ENCODE peak calls at places on chromosomes 12 and 14, in eight cellular contexts. M is breast epithelium, F is lower leg skin, P is H54, J is tibial nerve, H is esophagus squamous epithelium, Y is transverse colon, G is uterus. L is an unnamed sample.

GRCh38 chr12:1796515-1797010 is 23.8 kb upstream of the LRTM2 start:
- DNase-seq in M (no peak), G (peak), F (peak), Y (peak), H (no peak), J (no peak), P (no peak), L (peak)

GRCh38 chr12:45729233-45730115 is at the start of gene ARID2:
- DNase-seq in P (peak), G (peak), H (peak), M (peak), J (peak), Y (peak), F (peak), L (peak)

GRCh38 chr14:73610692-73611091 is 1.6 kb upstream of the ACOT6 start:
- DNase-seq in G (no peak), H (no peak), Y (no peak), M (no peak), J (no peak), P (no peak), F (no peak), L (no peak)

GRCh38 chr12:44285321-44285720 is 449.4 kb downstream of the TMEM117 start:
- DNase-seq in F (no peak), H (no peak), G (no peak), J (no peak), P (no peak), M (no peak), Y (no peak), L (no peak)

GRCh38 chr14:55500219-55500701 is 59.8 kb upstream of the TBPL2 start:
- DNase-seq in M (no peak), F (no peak), P (no peak), Y (peak), H (no peak), G (no peak), J (no peak), L (no peak)

GRCh38 chr14:52926994-52927393 is 23.9 kb downstream of the FERMT2 start:
- DNase-seq in Y (no peak), H (no peak), F (no peak), G (no peak), J (no peak), M (no peak), P (no peak), L (no peak)

GRCh38 chr12:18805516-18806248 is 67.8 kb downstream of the CAPZA3 start:
- DNase-seq in F (no peak), Y (no peak), H (no peak), M (no peak), J (no peak), G (no peak), P (no peak), L (no peak)

GRCh38 chr12:47712171-47712570 is 6.3 kb upstream of the RPAP3 start:
- DNase-seq in Y (no peak), M (no peak), G (no peak), P (no peak), J (no peak), H (no peak), F (no peak), L (no peak)

GRCh38 chr14:22668863-22669262 is 24.7 kb upstream of the OR6J1 start:
- DNase-seq in H (no peak), J (no peak), F (no peak), Y (no peak), P (no peak), M (no peak), G (no peak), L (no peak)

GRCh38 chr12:124605150-124605549 is 37.7 kb upstream of the NCOR2 start:
- DNase-seq in H (no peak), J (no peak), Y (no peak), G (no peak), F (no peak), P (no peak), M (no peak), L (no peak)

GRCh38 chr14:33894339-33894738 is 56.5 kb downstream of the EGLN3 start:
- DNase-seq in Y (no peak), J (no peak), G (no peak), M (no peak), F (no peak), H (no peak), P (no peak), L (no peak)

GRCh38 chr12:81440001-81440400 is 319.1 kb downstream of the PPFIA2 start:
- DNase-seq in Y (no peak), J (no peak), G (no peak), M (no peak), F (no peak), H (no peak), P (no peak), L (no peak)

GRCh38 chr14:39547845-39548244 is 115.6 kb upstream of the FBXO33 start:
- DNase-seq in M (no peak), P (no peak), H (no peak), F (no peak), G (no peak), Y (no peak), J (no peak), L (no peak)

GRCh38 chr12:102631274-102631673 is 150.9 kb upstream of the IGF1 start:
- DNase-seq in H (no peak), M (no peak), Y (no peak), P (peak), G (no peak), F (no peak), J (no peak), L (no peak)

GRCh38 chr14:88919502-88919901 is 95.1 kb downstream of the TTC8 start:
- DNase-seq in F (peak), P (no peak), M (no peak), J (no peak), H (no peak), G (no peak), Y (peak), L (no peak)

GRCh38 chr14:105884808-105885281 is 358.5 kb downstream of the TMEM121 start:
- DNase-seq in P (no peak), J (no peak), F (peak), H (no peak), Y (no peak), M (no peak), G (peak), L (no peak)

DNA sequence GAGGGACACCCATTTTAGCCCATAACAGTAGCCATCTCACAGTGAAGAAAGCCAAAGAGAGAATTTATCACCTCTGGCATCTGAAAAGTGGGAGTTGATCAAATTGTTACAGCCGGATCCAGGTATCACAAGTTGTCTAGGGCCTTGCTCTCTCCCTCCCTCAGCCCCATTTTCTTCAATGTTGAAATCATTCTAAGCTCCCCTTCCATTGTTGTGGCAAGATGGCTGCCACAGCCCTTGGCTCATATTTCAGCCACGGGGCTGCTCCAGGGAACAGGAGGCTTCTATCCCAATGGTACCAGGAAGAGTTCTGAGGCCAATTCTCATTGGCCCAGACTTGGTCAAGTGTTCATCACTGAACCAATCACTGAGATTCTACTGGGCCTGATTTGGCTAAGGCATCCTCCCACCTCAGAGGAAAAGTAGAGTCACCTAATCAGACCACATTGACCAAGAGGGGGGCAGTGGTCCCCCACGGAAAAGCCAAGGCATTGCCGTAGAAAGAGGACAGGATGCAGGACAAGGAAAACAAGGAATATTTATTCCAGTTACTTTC is 106.2 kb downstream of the GPATCH2L start:
- DNase-seq in H (no peak), F (no peak), M (no peak), J (no peak), Y (no peak), P (no peak), G (no peak), L (no peak)
- TF ChIP-seq POLR2A in H (no peak), F (no peak), M (no peak), J (no peak), Y (no peak), P (no peak), G (no peak), L (no peak)

DNA sequence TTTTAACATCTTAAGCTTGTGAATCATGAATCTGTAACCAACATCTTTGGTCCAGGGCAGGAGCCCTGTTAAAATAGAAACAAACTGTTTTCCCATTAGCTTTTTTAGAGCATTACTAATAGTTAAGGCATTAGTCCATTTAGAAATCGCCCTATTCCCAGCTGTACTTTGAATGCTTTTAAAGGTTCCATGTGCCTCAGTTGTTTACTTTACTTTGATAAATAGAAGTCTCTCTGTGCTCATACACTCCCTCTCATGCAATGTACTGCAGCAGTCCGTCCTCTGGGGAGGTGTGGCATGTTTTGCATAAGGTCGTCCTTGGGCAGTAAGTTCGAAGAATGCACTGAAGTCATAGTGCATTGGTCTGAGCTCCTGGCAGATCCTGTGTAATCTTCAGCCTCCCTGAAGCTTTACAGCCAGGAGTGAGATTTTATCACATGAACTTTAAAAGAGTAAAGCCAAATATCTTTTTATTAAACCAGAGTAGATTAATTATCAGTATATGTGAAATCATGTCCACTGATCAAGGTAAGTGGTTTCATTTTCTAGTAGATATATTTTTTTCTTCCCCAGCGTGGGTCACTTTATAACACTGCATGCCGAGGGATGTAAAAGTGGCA is 134.7 kb downstream of the FGD4 start:
- DNase-seq in Y (peak), M (peak), P (peak), H (peak), F (peak), J (peak), G (peak), L (no peak)
- TF ChIP-seq POLR2A in Y (peak), M (no peak), P (no peak), H (peak), F (no peak), J (peak), G (peak), L (no peak)

DNA sequence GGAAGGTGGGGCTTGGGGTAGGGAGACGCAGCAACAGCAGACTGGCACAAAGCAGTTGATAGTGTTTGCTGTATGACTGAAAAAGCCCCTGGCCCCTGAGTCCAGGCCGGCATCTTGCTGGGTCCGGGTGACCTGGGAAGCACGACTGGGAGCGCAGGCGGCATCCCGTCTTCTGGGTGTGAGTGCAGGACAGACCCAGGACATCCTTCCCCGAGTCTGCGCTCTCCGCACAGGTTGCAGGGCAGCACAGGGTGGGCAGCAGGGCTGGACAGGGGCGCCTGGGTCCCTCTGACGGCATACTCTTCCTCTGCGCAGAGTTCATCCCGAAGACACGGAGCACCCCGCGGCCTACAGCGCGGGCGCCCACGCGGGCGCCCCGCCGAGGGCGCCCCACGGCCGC is 9.3 kb upstream of the CYP46A1 start:
- DNase-seq in G (no peak), Y (no peak), P (no peak), J (no peak), H (no peak), F (no peak), M (no peak), L (no peak)
- TF ChIP-seq POLR2A in G (no peak), Y (no peak), P (no peak), J (no peak), H (no peak), F (no peak), M (no peak), L (no peak)

GRCh38 chr14:63543000-63543825 is at the start of gene PPP2R5E:
- DNase-seq in G (peak), F (peak), P (peak), Y (peak), H (peak), J (peak), M (peak), L (peak)
- TF ChIP-seq POLR2A in G (peak), F (peak), P (peak), Y (peak), H (peak), J (peak), M (peak), L (peak)

DNA sequence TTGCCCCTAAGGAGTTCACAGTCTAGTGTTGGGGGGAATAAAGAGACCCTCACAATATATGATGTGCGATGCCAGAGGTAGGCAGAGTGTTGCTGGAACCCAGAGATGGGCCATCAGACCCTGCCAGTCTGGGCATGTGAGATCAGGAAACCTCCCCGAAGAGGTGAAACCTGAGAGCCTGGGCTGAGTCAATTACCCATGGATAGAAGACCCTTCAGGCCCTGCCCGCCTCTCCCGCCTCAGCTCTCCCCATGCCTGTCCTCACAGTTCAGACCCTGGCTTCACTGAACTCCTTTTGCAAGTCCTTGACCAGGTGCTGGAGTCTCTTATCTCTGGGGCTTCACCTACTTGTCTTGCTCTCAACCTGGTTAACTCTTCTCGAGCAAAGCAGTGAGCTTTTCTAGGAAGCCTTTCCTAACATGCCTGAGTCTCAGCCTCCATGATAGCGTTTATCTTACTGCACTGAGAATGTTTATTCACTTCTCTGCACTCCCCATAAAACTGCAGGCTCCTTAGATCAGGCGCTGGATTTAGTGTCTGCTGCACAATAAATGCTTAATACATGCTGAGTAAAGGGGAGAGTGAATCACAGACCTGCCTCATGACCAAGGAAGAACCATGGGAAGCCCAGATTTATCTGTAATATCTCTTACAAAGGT is 19.6 kb downstream of the ALDH1L2 start:
- DNase-seq in P (no peak), F (no peak), M (no peak), H (no peak), J (no peak), G (no peak), Y (no peak), L (no peak)
- TF ChIP-seq POLR2A in P (no peak), F (no peak), M (no peak), H (no peak), J (no peak), G (no peak), Y (no peak), L (no peak)

DNA sequence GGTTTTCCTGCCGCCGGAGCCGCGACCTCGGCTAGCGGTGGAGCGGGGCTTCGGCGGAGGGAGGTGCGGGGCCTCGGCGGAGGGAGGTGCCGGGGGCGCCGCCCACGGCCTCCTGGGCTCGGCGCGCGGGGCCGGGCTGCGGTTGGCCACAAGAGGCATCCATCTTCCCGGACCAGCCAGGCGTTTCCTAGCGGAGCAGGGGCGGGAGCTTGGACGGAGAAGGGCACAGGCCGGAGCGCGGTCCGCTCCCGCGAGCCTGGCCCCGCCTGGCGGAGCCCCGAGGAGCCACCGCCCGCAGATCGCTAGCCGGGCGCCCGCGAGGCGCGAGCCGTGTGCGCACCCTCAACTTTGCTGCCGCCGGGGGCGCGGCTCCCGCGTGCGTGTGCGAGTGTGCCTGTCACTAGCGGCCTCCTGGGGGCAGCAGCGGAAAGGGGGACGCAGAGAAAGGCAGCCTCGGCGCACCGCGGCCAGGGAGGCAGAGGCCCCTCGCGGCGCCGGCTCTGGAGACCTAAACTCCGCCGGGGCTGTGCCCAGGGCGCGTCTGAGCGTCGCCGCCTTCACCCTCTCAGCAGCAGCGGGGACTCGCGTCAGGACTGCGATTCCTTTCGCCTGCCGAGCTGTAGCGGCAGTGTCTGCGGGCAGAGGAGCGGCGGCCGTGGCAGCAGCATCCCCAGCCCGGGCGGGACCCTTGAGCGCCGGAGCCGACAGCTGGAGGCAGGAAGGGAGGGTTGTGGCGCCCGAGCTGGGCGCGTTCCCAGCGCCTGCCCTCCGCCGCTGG is 698 bp upstream of the SRGAP1 start:
- DNase-seq in F (peak), M (peak), Y (peak), P (peak), H (peak), G (peak), J (peak), L (peak)
- TF ChIP-seq POLR2A in F (no peak), M (no peak), Y (peak), P (peak), H (no peak), G (peak), J (peak), L (no peak)

GRCh38 chr14:63454863-63455622 is 88.1 kb downstream of the PPP2R5E start:
- DNase-seq in M (no peak), G (no peak), J (no peak), H (no peak), P (no peak), Y (no peak), F (no peak), L (peak)

GRCh38 chr14:63460594-63461132 is 82.5 kb downstream of the PPP2R5E start:
- DNase-seq in M (no peak), H (no peak), G (no peak), J (no peak), P (no peak), F (no peak), Y (no peak), L (peak)

GRCh38 chr14:63454436-63454835 is 88.7 kb downstream of the PPP2R5E start:
- DNase-seq in Y (no peak), J (no peak), F (no peak), M (no peak), H (no peak), P (no peak), G (no peak), L (no peak)

GRCh38 chr14:63457498-63457897 is 85.7 kb downstream of the PPP2R5E start:
- DNase-seq in Y (no peak), J (no peak), G (no peak), P (no peak), F (no peak), M (no peak), H (no peak), L (no peak)

GRCh38 chr14:63459738-63460137 is 83.4 kb downstream of the PPP2R5E start:
- DNase-seq in F (no peak), G (no peak), P (no peak), Y (no peak), J (no peak), H (no peak), M (no peak), L (no peak)
- TF ChIP-seq POLR2A in F (no peak), G (no peak), P (no peak), Y (no peak), J (no peak), H (no peak), M (no peak), L (no peak)